ENCODE peak calls at places on chromosome 12, in nine cellular contexts. G, V, L, P, C, R, T, Z and A are unnamed samples. For H3K36me3, the result is how much of the 10 kb centered on the place peaks cover.

GRCh38 chr12:24820872-24821271 is 128.0 kb downstream of the BCAT1 start:
- DNase-seq in G (no peak), V (no peak), L (no peak), P (no peak), C (no peak), R (no peak), T (no peak), Z (no peak), A (no peak)

GRCh38 chr12:30603129-30603528 is 92.5 kb downstream of the IPO8 start:
- DNase-seq in G (no peak), V (no peak), L (no peak), P (no peak), C (no peak), R (no peak), T (no peak), Z (no peak), A (no peak)

GRCh38 chr12:25957898-25958253 is 606 bp upstream of the RASSF8 start:
- DNase-seq in G (peak), V (no peak), L (no peak), P (peak), C (no peak), R (no peak), T (no peak), Z (no peak), A (no peak)

GRCh38 chr12:39846304-39846703 is 226.7 kb upstream of the ABCD2 start:
- DNase-seq in G (no peak), V (no peak), L (no peak), P (no peak), C (no peak), R (no peak), T (no peak), Z (no peak), A (no peak)

GRCh38 chr12:70044170-70044569 is 199.1 kb upstream of the CNOT2 start:
- DNase-seq in G (no peak), V (no peak), L (no peak), P (no peak), C (no peak), R (no peak), T (no peak), Z (no peak), A (no peak)

GRCh38 chr12:111447571-111448265 is 42.0 kb downstream of the SH2B3 start:
- DNase-seq in G (no peak), V (no peak), L (peak), P (no peak), C (no peak), R (no peak), T (no peak), Z (no peak), A (no peak)

GRCh38 chr12:69151254-69151751 is 88.1 kb upstream of the CPSF6 start:
- DNase-seq in G (no peak), V (no peak), L (no peak), P (no peak), C (no peak), R (no peak), T (no peak), Z (peak), A (no peak)

GRCh38 chr12:23209793-23210192 is 584.8 kb downstream of the ETNK1 start:
- DNase-seq in G (no peak), V (no peak), L (no peak), P (no peak), C (no peak), R (no peak), T (no peak), Z (no peak), A (no peak)

GRCh38 chr12:2341051-2341751 is 288.4 kb downstream of the CACNA1C start:
- DNase-seq in G (no peak), V (no peak), L (no peak), P (no peak), C (no peak), R (no peak), T (no peak), Z (no peak), A (no peak)

GRCh38 chr12:70467908-70468733 is 102.0 kb downstream of the KCNMB4 start:
- DNase-seq in G (peak), V (peak), L (no peak), P (no peak), C (no peak), R (peak), T (no peak), Z (peak), A (no peak)

GRCh38 chr12:96399081-96399918 is 939 bp downstream of the CDK17 start:
- DNase-seq in G (peak), V (peak), L (peak), P (peak), C (peak), R (no peak), T (no peak), Z (peak), A (no peak)

GRCh38 chr12:63876980-63877379 is 32.5 kb downstream of the SRGAP1 start:
- DNase-seq in G (no peak), V (no peak), L (no peak), P (no peak), C (no peak), R (no peak), T (no peak), Z (no peak), A (no peak)

GRCh38 chr12:13387074-13387473 is 190.5 kb downstream of the EMP1 start:
- DNase-seq in G (no peak), V (no peak), L (no peak), P (no peak), C (no peak), R (no peak), T (no peak), Z (no peak), A (no peak)

GRCh38 chr12:113473942-113474341 is 2.3 kb upstream of the LHX5 start:
- DNase-seq in G (peak), V (no peak), L (no peak), P (no peak), C (no peak), R (no peak), T (no peak), Z (no peak), A (no peak)

GRCh38 chr12:25458047-25458552 is 95.0 kb downstream of the LMNTD1 start:
- DNase-seq in G (no peak), V (no peak), L (no peak), P (peak), C (no peak), R (peak), T (no peak), Z (no peak), A (peak)

GRCh38 chr12:39236994-39237393 is 205.9 kb downstream of the KIF21A start:
- DNase-seq in G (no peak), V (no peak), L (no peak), P (peak), C (no peak), R (no peak), T (no peak), Z (no peak), A (no peak)

DNA sequence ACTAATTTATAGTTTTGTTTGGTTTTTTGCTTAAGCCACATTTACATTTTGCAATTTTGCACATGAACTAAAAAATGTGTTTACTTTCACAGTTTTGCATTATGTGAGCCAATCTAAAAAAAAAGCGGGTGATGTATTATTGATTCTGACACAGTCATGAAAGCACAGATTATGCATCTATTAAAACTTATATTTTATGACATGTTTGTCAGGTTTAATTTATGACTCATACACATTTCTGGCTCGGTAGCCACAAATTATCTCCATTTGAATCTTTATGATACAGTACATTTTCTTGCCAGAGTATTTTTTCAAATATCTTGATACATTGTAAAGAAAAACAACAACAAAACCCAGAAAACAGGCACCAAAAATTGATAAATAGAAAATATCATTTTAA is 280.4 kb upstream of the GRIP1 start:
- DNase-seq in G (no peak), V (no peak), L (no peak), P (no peak), C (no peak), R (no peak), T (no peak), Z (no peak), A (no peak)
- H3K36me3 ChIP-seq in G (under half), V (under half), L (under half), P (under half), C (under half), R (under half), T (under half), Z (under half), A (under half)

GRCh38 chr12:124386661-124387509 is 92.0 kb downstream of the RFLNA start:
- DNase-seq in G (no peak), V (no peak), L (no peak), P (peak), C (no peak), R (no peak), T (no peak), Z (no peak), A (no peak)

GRCh38 chr12:124386059-124386458 is 91.2 kb downstream of the RFLNA start:
- DNase-seq in G (no peak), V (no peak), L (no peak), P (no peak), C (no peak), R (no peak), T (no peak), Z (no peak), A (no peak)

GRCh38 chr12:124387510-124387855 is 92.6 kb downstream of the RFLNA start:
- DNase-seq in G (no peak), V (no peak), L (no peak), P (peak), C (no peak), R (no peak), T (no peak), Z (no peak), A (no peak)

GRCh38 chr12:124384299-124384894 is 89.5 kb downstream of the RFLNA start:
- DNase-seq in G (no peak), V (no peak), L (no peak), P (no peak), C (no peak), R (no peak), T (no peak), Z (no peak), A (no peak)

DNA sequence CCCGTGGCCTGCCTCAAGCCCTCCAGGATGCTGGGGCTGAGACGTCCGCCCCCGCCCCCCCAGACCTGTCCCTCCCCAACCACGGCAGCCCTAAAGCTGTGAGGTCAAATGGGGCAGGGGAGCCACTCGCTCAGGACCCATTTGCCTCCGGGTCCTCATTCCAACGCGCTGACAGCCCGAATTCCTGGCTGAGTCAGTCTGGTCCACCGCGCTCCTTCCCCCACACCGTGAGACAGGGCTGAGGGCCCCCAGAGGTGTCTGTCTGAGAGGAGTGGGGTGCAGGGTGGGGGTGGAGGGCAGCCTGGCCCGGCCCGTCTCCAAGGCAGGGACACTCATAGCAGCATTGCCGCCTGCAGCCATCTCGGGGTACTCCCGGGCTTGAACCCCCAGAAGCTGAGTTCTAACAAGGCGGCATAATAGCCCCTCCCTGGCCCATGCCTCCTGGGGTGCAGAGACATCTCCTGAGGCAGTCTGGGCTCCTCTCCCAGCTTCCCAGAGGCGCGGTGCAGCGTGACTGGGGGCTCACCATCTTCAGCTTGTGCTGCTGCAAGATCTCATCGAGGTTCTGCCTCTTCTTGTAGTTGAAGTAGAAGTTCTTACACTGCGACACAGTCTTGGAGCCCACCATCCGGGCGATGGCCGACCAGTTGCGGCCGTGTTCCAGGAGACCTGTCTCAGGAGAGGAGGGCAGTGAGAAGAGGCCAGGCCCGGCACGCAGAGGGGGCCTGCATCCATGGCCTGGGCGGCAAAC is 90.5 kb downstream of the RFLNA start:
- DNase-seq in G (no peak), V (no peak), L (no peak), P (no peak), C (no peak), R (no peak), T (no peak), Z (no peak), A (no peak)
- TF ChIP-seq POLR2AphosphoS5 in G (no peak), V (no peak), L (no peak), P (peak), C (no peak), R (no peak), T (no peak), Z (no peak), A (no peak)

GRCh38 chr12:131128556-131128955 is 174.8 kb downstream of the ADGRD1 start:
- DNase-seq in G (no peak), V (peak), L (peak), P (no peak), C (no peak), R (no peak), T (no peak), Z (no peak), A (no peak)

GRCh38 chr12:131130311-131130911 is 176.7 kb downstream of the ADGRD1 start:
- DNase-seq in G (no peak), V (no peak), L (peak), P (no peak), C (no peak), R (no peak), T (no peak), Z (no peak), A (no peak)

GRCh38 chr12:131131077-131131807 is 177.5 kb downstream of the ADGRD1 start:
- DNase-seq in G (no peak), V (peak), L (peak), P (no peak), C (no peak), R (no peak), T (no peak), Z (no peak), A (no peak)

GRCh38 chr12:131131808-131132117 is 178.1 kb downstream of the ADGRD1 start:
- DNase-seq in G (no peak), V (peak), L (peak), P (no peak), C (no peak), R (no peak), T (no peak), Z (no peak), A (no peak)

GRCh38 chr12:131129839-131130238 is 176.1 kb downstream of the ADGRD1 start:
- DNase-seq in G (no peak), V (peak), L (peak), P (no peak), C (no peak), R (no peak), T (no peak), Z (no peak), A (no peak)
- H3K36me3 ChIP-seq in G (under half), V (under half), L (under half), P (under half), C (under half), R (under half), T (under half), Z (under half), A (under half)

GRCh38 chr12:88243886-88244491 is 101.9 kb downstream of the TMTC3 start:
- DNase-seq in G (peak), V (no peak), L (no peak), P (no peak), C (no peak), R (no peak), T (no peak), Z (no peak), A (no peak)

GRCh38 chr12:88245905-88246304 is 103.8 kb downstream of the TMTC3 start:
- DNase-seq in G (no peak), V (no peak), L (no peak), P (no peak), C (no peak), R (no peak), T (no peak), Z (no peak), A (no peak)

GRCh38 chr12:88242939-88243338 is 100.8 kb downstream of the TMTC3 start:
- DNase-seq in G (no peak), V (no peak), L (no peak), P (no peak), C (no peak), R (no peak), T (no peak), Z (no peak), A (no peak)

GRCh38 chr12:88238406-88238805 is 96.3 kb downstream of the TMTC3 start:
- DNase-seq in G (no peak), V (no peak), L (no peak), P (no peak), C (no peak), R (no peak), T (no peak), Z (no peak), A (no peak)

DNA sequence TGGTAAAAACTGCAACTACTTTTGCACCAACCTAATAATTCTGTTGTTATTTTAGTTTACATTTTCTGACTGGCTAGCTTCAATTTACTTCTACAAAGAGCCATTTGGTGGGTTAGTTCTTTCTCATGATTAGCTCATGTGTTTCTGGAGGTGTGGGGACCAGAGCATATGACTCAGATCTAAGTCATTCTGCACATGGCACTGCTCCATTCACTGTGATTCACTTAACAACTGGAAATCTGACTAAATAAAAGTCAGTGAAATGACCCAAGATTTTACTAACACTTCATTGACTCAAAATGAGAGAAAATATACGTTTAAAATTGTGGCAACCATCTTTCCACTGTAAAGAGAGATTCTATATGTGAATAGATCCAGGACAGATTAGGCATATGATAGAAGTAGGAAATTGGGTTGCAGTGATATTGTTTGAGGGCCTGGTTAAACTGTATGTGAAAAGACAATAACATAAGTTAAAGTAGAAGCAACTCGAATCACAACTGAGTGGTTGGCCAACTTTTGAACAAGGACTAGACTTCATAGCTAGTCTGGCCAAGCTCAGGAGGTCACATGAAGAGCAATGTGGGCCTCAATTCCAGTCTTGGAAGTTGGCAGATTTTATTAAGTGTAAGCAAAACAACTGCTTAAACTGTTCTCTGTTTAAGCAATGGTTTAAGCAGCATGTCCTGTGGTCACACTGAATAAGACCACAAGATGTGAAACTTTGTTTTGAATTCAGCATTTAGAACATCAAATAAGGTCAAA is 100.2 kb downstream of the TMTC3 start:
- DNase-seq in G (no peak), V (no peak), L (peak), P (peak), C (no peak), R (peak), T (no peak), Z (no peak), A (no peak)
- TF ChIP-seq POLR2AphosphoS5 in G (no peak), V (no peak), L (no peak), P (no peak), C (no peak), R (peak), T (no peak), Z (no peak), A (no peak)

GRCh38 chr12:89429539-89429938 is 77.2 kb upstream of the DUSP6 start:
- DNase-seq in G (no peak), V (no peak), L (no peak), P (no peak), C (no peak), R (no peak), T (no peak), Z (no peak), A (no peak)
- H3K36me3 ChIP-seq in G (under half), V (under half), L (under half), P (under half), C (under half), R (under half), T (under half), Z (under half), A (under half)